ENCODE peak calls at places on chromosomes 12 and 14, in ten cellular contexts. C is adrenal gland, Y is breast epithelium, I is lower leg skin, X is HepG2, P is Peyer's patch, K is heart left ventricle, D is ovary, J is uterus, O is H1. V is an unnamed sample.

GRCh38 chr12:26621932-26622331 is 211.1 kb downstream of the ITPR2 start:
- DNase-seq in C (no peak), Y (no peak), I (no peak), X (no peak), P (no peak), K (no peak), D (no peak), J (no peak), O (no peak), V (no peak)

GRCh38 chr12:6236641-6236940 is 36.4 kb downstream of the CD9 start:
- DNase-seq in C (no peak), Y (no peak), I (no peak), X (no peak), P (no peak), K (no peak), D (no peak), J (no peak), O (no peak), V (no peak)

GRCh38 chr14:22423958-22424357 is 165.1 kb downstream of the DAD1 start:
- DNase-seq in C (no peak), Y (no peak), I (no peak), X (no peak), P (no peak), K (no peak), D (no peak), J (no peak), O (no peak), V (no peak)

GRCh38 chr14:46259536-46259935 is 392.0 kb downstream of the RPL10L start:
- DNase-seq in C (no peak), Y (no peak), I (no peak), X (no peak), P (no peak), K (no peak), D (no peak), J (no peak), O (no peak), V (no peak)

GRCh38 chr12:32155911-32156585 is 49.4 kb downstream of the BICD1 start:
- DNase-seq in C (no peak), Y (no peak), I (no peak), X (no peak), P (no peak), K (no peak), D (no peak), J (no peak), O (no peak), V (no peak)

GRCh38 chr14:76339922-76340615 is 35.9 kb upstream of the ESRRB start:
- DNase-seq in C (no peak), Y (no peak), I (no peak), X (no peak), P (no peak), K (no peak), D (no peak), J (no peak), O (no peak), V (no peak)

GRCh38 chr14:92341791-92342190 is 18.8 kb downstream of the SLC24A4 start:
- DNase-seq in C (no peak), Y (no peak), I (no peak), X (no peak), P (no peak), K (no peak), D (no peak), J (no peak), O (no peak), V (no peak)

GRCh38 chr12:122836027-122836921 is 1.0 kb downstream of the HIP1R start:
- DNase-seq in C (peak), Y (peak), I (peak), X (peak), P (peak), K (no peak), D (no peak), J (no peak), O (no peak), V (peak)

GRCh38 chr12:77325505-77325904 is 260.1 kb upstream of the E2F7 start:
- DNase-seq in C (no peak), Y (no peak), I (no peak), X (no peak), P (no peak), K (peak), D (peak), J (peak), O (no peak), V (no peak)

GRCh38 chr12:132400011-132400641 is 70.7 kb upstream of the GALNT9 start:
- DNase-seq in C (no peak), Y (no peak), I (no peak), X (no peak), P (peak), K (peak), D (no peak), J (no peak), O (no peak), V (no peak)

GRCh38 chr14:68395585-68395984 is 397.3 kb downstream of the ZFP36L1 start:
- DNase-seq in C (peak), Y (no peak), I (no peak), X (no peak), P (no peak), K (no peak), D (peak), J (peak), O (no peak), V (no peak)

GRCh38 chr12:16939871-16940306 is 333.9 kb upstream of the LMO3 start:
- DNase-seq in C (no peak), Y (no peak), I (no peak), X (peak), P (no peak), K (no peak), D (no peak), J (no peak), O (peak), V (no peak)

GRCh38 chr12:27914956-27915355 is 57.6 kb downstream of the PTHLH start:
- DNase-seq in C (no peak), Y (no peak), I (no peak), X (no peak), P (no peak), K (no peak), D (no peak), J (no peak), O (no peak), V (no peak)

GRCh38 chr12:98198261-98198982 is 317.0 kb upstream of the TMPO start:
- DNase-seq in C (no peak), Y (no peak), I (no peak), X (no peak), P (no peak), K (no peak), D (no peak), J (no peak), O (no peak), V (peak)

GRCh38 chr12:128976120-128976519 is 122.8 kb downstream of the GLT1D1 start:
- DNase-seq in C (no peak), Y (no peak), I (no peak), X (no peak), P (no peak), K (no peak), D (no peak), J (no peak), O (peak), V (no peak)

GRCh38 chr14:88929656-88930436 is 105.4 kb downstream of the TTC8 start:
- DNase-seq in C (no peak), Y (no peak), I (no peak), X (peak), P (no peak), K (no peak), D (no peak), J (no peak), O (no peak), V (no peak)

DNA sequence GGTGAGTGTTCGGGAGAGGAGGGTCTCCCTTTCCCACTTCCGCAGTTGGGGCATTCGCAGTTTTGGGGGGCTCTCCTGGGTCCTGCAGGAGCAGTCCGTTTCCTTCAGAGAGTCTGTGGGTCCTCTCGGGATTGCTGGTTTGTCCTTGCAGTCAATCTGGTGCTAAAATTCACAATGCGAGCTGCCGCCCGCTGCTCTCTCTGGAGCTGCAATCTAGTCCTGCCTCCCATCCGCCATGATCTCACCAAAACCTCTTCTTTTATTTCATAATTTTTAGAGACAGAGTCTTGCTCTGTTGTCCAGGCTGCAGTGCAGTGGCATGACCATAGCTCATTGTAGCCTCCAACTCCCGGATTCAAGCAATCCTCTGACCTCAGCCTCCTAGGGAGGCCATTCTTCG is 22.5 kb downstream of the RNFT2 start:
- DNase-seq in C (no peak), Y (no peak), I (no peak), X (no peak), P (no peak), K (no peak), D (no peak), J (no peak), O (no peak), V (no peak)
- H3K4me3 ChIP-seq in C (no peak), Y (no peak), I (no peak), X (no peak), P (no peak), K (peak), D (no peak), J (no peak), O (no peak), V (no peak)

GRCh38 chr12:66190519-66191406 is 1.7 kb downstream of the IRAK3 start:
- DNase-seq in C (no peak), Y (no peak), I (no peak), X (no peak), P (no peak), K (no peak), D (no peak), J (no peak), O (no peak), V (no peak)

GRCh38 chr12:66189476-66189823 is 436 bp downstream of the IRAK3 start:
- DNase-seq in C (no peak), Y (no peak), I (no peak), X (no peak), P (no peak), K (no peak), D (no peak), J (no peak), O (no peak), V (no peak)

GRCh38 chr12:66187822-66188221 is 1.2 kb upstream of the IRAK3 start:
- DNase-seq in C (no peak), Y (no peak), I (no peak), X (no peak), P (no peak), K (no peak), D (no peak), J (no peak), O (no peak), V (no peak)

GRCh38 chr12:66187016-66187415 is 2.0 kb upstream of the IRAK3 start:
- DNase-seq in C (no peak), Y (no peak), I (no peak), X (no peak), P (no peak), K (no peak), D (no peak), J (no peak), O (no peak), V (no peak)

DNA sequence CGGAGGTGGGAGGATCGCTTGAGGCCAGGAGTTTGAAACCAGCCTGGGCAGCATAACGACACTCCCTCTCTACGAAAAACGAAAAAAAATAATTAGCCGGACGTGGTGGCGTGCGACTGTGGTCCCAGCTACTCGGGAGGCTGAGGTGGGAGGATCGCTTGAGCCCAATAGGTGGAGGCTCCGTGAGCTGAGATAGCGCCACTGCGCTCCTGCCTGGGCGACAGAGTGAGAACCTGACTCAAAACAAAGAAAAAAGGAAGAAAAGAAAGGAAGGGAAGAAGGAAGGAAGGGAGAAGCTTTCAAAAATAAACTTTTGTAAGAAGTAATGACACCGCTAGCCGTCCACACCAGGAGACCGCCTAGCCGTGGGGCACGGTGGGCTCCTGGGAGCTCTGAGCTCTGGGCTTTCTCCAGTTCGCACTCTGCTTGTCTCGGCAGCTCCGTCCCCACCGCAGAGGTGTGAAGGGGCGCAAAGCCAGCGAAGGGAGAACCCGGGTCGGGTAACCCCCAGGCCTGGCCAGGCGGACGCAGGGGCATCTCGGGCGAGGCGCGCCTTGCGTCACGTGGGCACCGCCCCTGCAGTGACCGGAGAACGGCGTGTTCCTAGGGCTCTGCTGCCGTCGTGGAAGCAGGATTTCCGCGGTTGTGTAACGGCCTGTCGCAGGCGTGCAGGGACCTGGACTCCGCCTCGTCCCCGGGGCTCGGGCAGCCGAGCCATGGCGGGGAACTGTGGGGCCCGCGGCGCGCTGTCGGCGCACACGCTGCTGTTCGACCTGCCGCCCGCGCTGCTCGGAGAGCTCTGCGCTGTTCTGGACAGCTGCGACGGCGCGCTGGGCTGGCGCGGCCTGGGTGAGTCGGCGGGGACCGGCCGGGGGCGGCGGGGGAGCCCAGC is at the start of gene IRAK3:
- DNase-seq in C (peak), Y (peak), I (peak), X (no peak), P (peak), K (peak), D (peak), J (peak), O (peak), V (peak)
- TF ChIP-seq POLR2A in C (peak), Y (peak), I (no peak), X (no peak), P (peak), K (peak), D (peak), J (peak), O (no peak), V (peak)

DNA sequence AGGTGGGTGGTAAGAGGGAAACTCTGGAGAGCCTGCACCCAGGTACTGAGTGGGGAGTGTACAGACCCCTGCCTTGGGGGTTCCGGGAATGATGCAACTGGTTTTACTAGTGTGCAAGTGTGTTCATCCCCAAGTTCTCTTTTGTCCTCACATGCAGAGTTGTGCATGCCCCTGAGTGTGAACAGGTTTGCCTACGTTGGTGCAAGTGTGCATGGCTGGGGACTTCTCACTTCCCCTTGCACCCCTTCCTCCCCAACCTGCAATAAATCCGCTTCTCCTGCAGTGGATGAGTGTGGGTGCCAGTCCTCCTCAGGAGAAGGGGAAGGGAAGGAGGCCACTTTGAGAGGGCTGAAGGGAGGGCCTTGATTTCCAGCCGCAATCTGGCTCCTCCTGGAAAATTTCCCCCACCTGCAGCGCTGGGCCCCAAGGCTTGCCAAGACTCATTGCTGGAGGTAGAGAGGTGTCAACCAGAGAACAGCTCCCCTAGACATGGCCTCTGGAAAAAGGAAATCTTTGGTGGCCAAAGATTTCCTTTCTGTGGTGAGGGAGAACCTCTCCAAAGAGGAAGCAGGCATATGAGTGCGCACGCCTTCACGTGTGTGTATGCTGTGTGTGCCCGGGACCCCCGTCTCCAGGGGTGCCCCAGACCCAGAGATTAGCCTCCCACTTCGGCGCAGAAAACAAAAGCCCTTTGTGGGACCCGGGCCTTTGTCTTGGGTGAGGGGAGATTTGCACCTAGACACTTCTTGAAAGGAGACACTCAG is 5.5 kb downstream of the AQP2 start:
- DNase-seq in C (no peak), Y (no peak), I (no peak), X (no peak), P (no peak), K (no peak), D (no peak), J (no peak), O (no peak), V (no peak)
- H3K4me3 ChIP-seq in C (no peak), Y (no peak), I (no peak), X (no peak), P (no peak), K (no peak), D (no peak), J (no peak), O (no peak), V (no peak)

GRCh38 chr12:49783917-49784676 is 42.7 kb downstream of the TMBIM6 start:
- DNase-seq in C (peak), Y (no peak), I (no peak), X (no peak), P (no peak), K (no peak), D (no peak), J (no peak), O (no peak), V (no peak)
- TF ChIP-seq POLR2A in C (no peak), Y (no peak), I (no peak), X (no peak), P (no peak), K (no peak), D (no peak), J (no peak), O (no peak), V (no peak)

GRCh38 chr12:91276529-91276928 is 93.9 kb upstream of the DCN start:
- DNase-seq in C (no peak), Y (no peak), I (no peak), X (no peak), P (no peak), K (no peak), D (no peak), J (no peak), O (no peak), V (no peak)

GRCh38 chr12:91272456-91273063 is 89.9 kb upstream of the DCN start:
- DNase-seq in C (peak), Y (peak), I (peak), X (no peak), P (peak), K (peak), D (peak), J (peak), O (peak), V (no peak)

GRCh38 chr12:91273542-91273941 is 90.9 kb upstream of the DCN start:
- DNase-seq in C (no peak), Y (no peak), I (no peak), X (no peak), P (no peak), K (no peak), D (no peak), J (no peak), O (no peak), V (no peak)

DNA sequence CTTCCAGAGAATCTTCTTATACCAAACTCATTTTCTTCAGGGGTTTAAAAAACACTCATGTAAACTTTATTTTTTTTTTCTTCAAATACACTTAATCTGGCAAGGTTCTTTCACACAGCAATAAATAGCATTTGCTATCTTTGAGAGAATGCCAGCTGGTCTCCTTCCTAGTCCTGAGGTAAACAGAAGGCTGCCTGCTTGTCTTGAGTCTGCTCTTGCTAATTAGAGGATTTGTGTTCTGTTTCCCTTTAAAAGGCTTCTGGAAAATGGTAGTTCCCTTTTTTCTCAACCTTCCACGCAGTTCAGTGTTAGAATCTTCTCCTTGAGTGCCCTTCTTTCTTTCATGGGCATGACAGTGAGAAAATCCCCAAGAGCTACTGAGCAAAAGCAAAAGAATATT is 92.3 kb upstream of the DCN start:
- DNase-seq in C (no peak), Y (no peak), I (no peak), X (no peak), P (no peak), K (no peak), D (peak), J (no peak), O (no peak), V (peak)
- H3K4me3 ChIP-seq in C (no peak), Y (no peak), I (no peak), X (no peak), P (no peak), K (no peak), D (no peak), J (no peak), O (no peak), V (no peak)

DNA sequence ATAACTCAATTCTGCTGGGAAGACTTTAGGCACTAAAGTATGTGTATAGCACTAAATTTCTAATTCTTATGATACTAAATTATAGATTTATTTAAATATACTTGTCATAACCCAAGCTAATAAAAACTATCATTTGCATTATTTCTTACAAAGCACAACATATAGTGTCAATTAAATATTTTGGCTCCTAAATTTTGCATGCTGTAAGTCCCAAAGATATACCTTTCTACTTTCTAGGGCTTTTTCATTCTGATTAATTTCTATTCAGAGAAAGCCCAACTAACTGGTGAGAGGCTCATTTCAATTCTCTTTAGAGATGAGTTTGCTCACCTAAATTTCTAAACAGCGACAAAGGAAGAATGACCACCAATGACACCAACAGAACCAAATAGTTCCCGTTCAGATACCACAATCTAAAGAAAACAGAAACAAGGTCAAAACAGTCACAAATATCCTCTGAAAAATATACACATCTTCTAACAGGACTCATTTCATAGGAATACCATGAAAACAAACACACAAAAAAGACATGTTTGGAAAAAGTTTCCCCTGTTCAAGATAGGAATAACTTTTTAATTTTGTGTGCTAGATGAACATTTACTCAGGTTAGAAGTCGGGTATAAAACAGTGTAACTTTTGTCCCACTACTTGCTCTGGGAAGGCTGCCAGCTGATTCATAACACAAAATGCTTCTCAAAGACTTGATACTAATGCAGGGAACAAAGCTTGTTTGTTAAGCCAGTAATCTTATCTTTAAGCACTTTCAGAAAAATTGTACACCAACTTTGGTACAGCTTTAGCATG is 7.6 kb downstream of the SLC38A2 start:
- DNase-seq in C (peak), Y (no peak), I (no peak), X (peak), P (peak), K (peak), D (peak), J (no peak), O (no peak), V (peak)
- TF ChIP-seq POLR2A in C (no peak), Y (no peak), I (no peak), X (peak), P (no peak), K (no peak), D (no peak), J (no peak), O (peak), V (no peak)